ENCODE peak calls at places on chromosomes 16 and 17, in eight cellular contexts. Y is NCI-H774, K is NCI-H2081 treated with DMSO at 0.1 percent for 48 hours, R is left ventricle myocardium inferior, H is nephron progenitor cell, S is T-helper 1 cell, E is NB4, L is H7. T is an unnamed sample.

GRCh38 chr16:28974437-28975157 is at the start of gene SPNS1:
- DNase-seq in Y (peak; percentile 90), K (peak; percentile 36), R (peak; percentile 98), H (peak; percentile 93), S (peak; percentile 82), E (peak; percentile 95), L (peak; percentile 99), T (peak; percentile 99)

GRCh38 chr16:69064164-69064563 is 41.3 kb upstream of the HAS3 start:
- DNase-seq in Y (no peak), K (no peak), R (no peak), H (no peak), S (no peak), E (no peak), L (no peak), T (no peak)

GRCh38 chr16:22814330-22815105 is 556 bp downstream of the HS3ST2 start:
- DNase-seq in Y (no peak), K (no peak), R (no peak), H (peak; percentile 46), S (no peak), E (no peak), L (peak; percentile 84), T (peak; percentile 40)

GRCh38 chr16:17194190-17194780 is 276.5 kb downstream of the XYLT1 start:
- DNase-seq in Y (peak; percentile 16), K (no peak), R (peak; percentile 27), H (peak; percentile 76), S (peak; percentile 29), E (peak; percentile 65), L (peak; percentile 77), T (peak; percentile 73)

GRCh38 chr17:34616148-34616547 is 36.8 kb downstream of the TMEM132E start:
- DNase-seq in Y (no peak), K (no peak), R (no peak), H (peak; percentile 78), S (no peak), E (no peak), L (peak; percentile 71), T (no peak)

GRCh38 chr16:68784226-68784625 is 47.1 kb downstream of the CDH1 start:
- DNase-seq in Y (no peak), K (no peak), R (no peak), H (no peak), S (no peak), E (no peak), L (no peak), T (no peak)

GRCh38 chr17:7834891-7835817 is 1.1 kb downstream of the KDM6B start:
- DNase-seq in Y (peak; percentile 89), K (peak; percentile 75), R (peak; percentile 98), H (peak; percentile 96), S (peak; percentile 91), E (peak; percentile 96), L (peak; percentile 98), T (peak; percentile 98)

GRCh38 chr17:27414271-27414670 is 42.0 kb upstream of the KSR1 start:
- DNase-seq in Y (no peak), K (no peak), R (no peak), H (no peak), S (no peak), E (peak; percentile 21), L (no peak), T (no peak)

GRCh38 chr16:72312862-72313261 is 140.9 kb upstream of the PMFBP1 start:
- DNase-seq in Y (no peak), K (no peak), R (no peak), H (no peak), S (no peak), E (no peak), L (no peak), T (no peak)

GRCh38 chr17:51121620-51122472 is 1.2 kb upstream of the SPAG9 start:
- DNase-seq in Y (peak; percentile 84), K (no peak), R (peak; percentile 85), H (peak; percentile 44), S (peak; percentile 53), E (peak; percentile 94), L (peak; percentile 69), T (peak; percentile 90)

GRCh38 chr16:1279081-1279944 is 23.4 kb downstream of the TPSD1 start:
- DNase-seq in Y (no peak), K (no peak), R (no peak), H (no peak), S (no peak), E (no peak), L (peak; percentile 58), T (no peak)

GRCh38 chr17:45248132-45248936 is 13.6 kb downstream of the SPATA32 start:
- DNase-seq in Y (peak; percentile 66), K (no peak), R (no peak), H (peak; percentile 63), S (peak; percentile 80), E (peak; percentile 73), L (peak; percentile 92), T (peak; percentile 62)

GRCh38 chr17:32777436-32777835 is 99.5 kb downstream of the MYO1D start:
- DNase-seq in Y (no peak), K (no peak), R (no peak), H (no peak), S (no peak), E (no peak), L (no peak), T (no peak)

GRCh38 chr16:88591577-88592021 is 21.4 kb downstream of the ZC3H18 start:
- DNase-seq in Y (no peak), K (no peak), R (peak; percentile 31), H (no peak), S (no peak), E (peak; percentile 29), L (no peak), T (peak; percentile 59)

GRCh38 chr16:72811188-72811720 is 236.7 kb downstream of the ZFHX3 start:
- DNase-seq in Y (no peak), K (no peak), R (no peak), H (no peak), S (no peak), E (no peak), L (no peak), T (peak; percentile 46)

GRCh38 chr16:54588026-54588425 is 301.4 kb upstream of the IRX3 start:
- DNase-seq in Y (no peak), K (no peak), R (no peak), H (no peak), S (no peak), E (no peak), L (no peak), T (no peak)

GRCh38 chr16:81632392-81633146 is 146.5 kb upstream of the PLCG2 start:
- DNase-seq in Y (no peak), K (no peak), R (no peak), H (no peak), S (peak; percentile 64), E (peak; percentile 98), L (no peak), T (no peak)

GRCh38 chr16:85385463-85386331 is 227.4 kb upstream of the GSE1 start:
- DNase-seq in Y (no peak), K (no peak), R (peak; percentile 10), H (peak; percentile 79), S (no peak), E (peak; percentile 66), L (no peak), T (peak; percentile 36)

GRCh38 chr16:75203106-75203505 is 3.9 kb downstream of the CTRB2 start:
- DNase-seq in Y (no peak), K (no peak), R (peak; percentile 5), H (no peak), S (no peak), E (no peak), L (no peak), T (no peak)

GRCh38 chr17:49580055-49580721 is 4.5 kb downstream of the NXPH3 start:
- DNase-seq in Y (no peak), K (no peak), R (no peak), H (no peak), S (no peak), E (no peak), L (peak; percentile 52), T (no peak)

GRCh38 chr17:41907185-41907556 is 11.6 kb downstream of the ACLY start:
- DNase-seq in Y (no peak), K (no peak), R (no peak), H (no peak), S (no peak), E (no peak), L (peak; percentile 32), T (no peak)

GRCh38 chr17:16381496-16381820 is 567 bp downstream of the UBB start:
- DNase-seq in Y (no peak), K (no peak), R (no peak), H (no peak), S (peak; percentile 14), E (no peak), L (no peak), T (no peak)

T was measured in Right ventricle myocardium superior.